ENCODE peak calls at places on chromosomes 7 and 10, in five cellular contexts. W is HepG2, K is H1, O is NT2/D1, H is GM12878. B is an unnamed sample.

GRCh38 chr7:77935652-77936348 is 137.2 kb downstream of the PHTF2 start:
- DNase-seq in W (no peak), K (no peak), O (no peak), H (no peak), B (no peak)

GRCh38 chr10:61286695-61287094 is 166.5 kb downstream of the TMEM26 start:
- DNase-seq in W (no peak), K (no peak), O (no peak), H (peak; percentile 85), B (no peak)

GRCh38 chr10:89207181-89207800 is at the start of gene CH25H:
- DNase-seq in W (no peak), K (no peak), O (no peak), H (no peak), B (peak; percentile 59)

GRCh38 chr7:92461027-92462003 is 14.0 kb downstream of the GATAD1 start:
- DNase-seq in W (peak; percentile 29), K (no peak), O (no peak), H (no peak), B (peak; percentile 69)

GRCh38 chr7:128701062-128701785 is 29.1 kb downstream of the GARIN1A start:
- DNase-seq in W (no peak), K (no peak), O (no peak), H (no peak), B (no peak)

GRCh38 chr10:74156919-74157289 is 5.9 kb downstream of the ADK start:
- DNase-seq in W (no peak), K (no peak), O (no peak), H (no peak), B (no peak)

GRCh38 chr7:92835851-92836488 is 403 bp downstream of the CDK6 start:
- DNase-seq in W (peak; percentile 7), K (peak; percentile 50), O (no peak), H (no peak), B (peak; percentile 10)

GRCh38 chr7:29202651-29203069 is 8.1 kb downstream of the CHN2 start:
- DNase-seq in W (no peak), K (no peak), O (no peak), H (no peak), B (no peak)

GRCh38 chr7:159031135-159031701 is 113.4 kb downstream of the VIPR2 start:
- DNase-seq in W (no peak), K (peak; percentile 65), O (no peak), H (no peak), B (no peak)

GRCh38 chr7:35905555-35905954 is 104.7 kb downstream of the SEPTIN7 start:
- DNase-seq in W (no peak), K (no peak), O (no peak), H (no peak), B (no peak)

GRCh38 chr7:1288996-1289551 is 56.4 kb downstream of the UNCX start:
- DNase-seq in W (no peak), K (no peak), O (no peak), H (no peak), B (no peak)

GRCh38 chr10:67923551-67923950 is 39.1 kb downstream of the SIRT1 start:
- DNase-seq in W (no peak), K (no peak), O (no peak), H (no peak), B (no peak)

GRCh38 chr10:67926956-67927355 is 42.5 kb downstream of the SIRT1 start:
- DNase-seq in W (no peak), K (no peak), O (no peak), H (no peak), B (no peak)

GRCh38 chr10:67921065-67921464 is 36.6 kb downstream of the SIRT1 start:
- DNase-seq in W (no peak), K (no peak), O (no peak), H (no peak), B (no peak)

GRCh38 chr10:67924136-67924535 is 39.7 kb downstream of the SIRT1 start:
- DNase-seq in W (no peak), K (no peak), O (no peak), H (no peak), B (no peak)

DNA sequence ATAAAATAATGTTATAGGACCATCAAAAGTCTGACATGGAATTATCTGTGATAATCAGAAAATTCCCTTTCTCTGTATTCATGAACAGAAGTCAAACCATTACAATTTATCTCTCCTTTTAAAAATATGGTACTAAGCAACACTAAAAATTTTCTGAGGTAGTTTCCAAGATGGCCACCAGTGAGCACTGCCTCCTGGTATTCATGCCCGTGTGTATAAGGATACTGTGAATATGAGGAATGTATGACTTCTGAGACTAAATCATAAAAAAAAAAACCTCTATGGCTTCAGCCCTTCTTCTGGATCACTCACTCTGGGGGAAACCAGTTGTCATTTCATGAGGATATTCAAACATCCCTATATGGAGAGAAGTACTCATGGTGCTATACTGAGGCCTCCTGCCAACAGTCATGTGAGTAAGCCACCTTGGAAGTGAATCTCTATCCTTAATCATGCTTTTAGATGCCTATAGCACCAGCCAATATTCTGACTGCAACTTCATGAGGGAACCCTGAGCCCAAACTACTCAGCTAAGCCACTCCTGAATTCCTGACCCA is 41.1 kb downstream of the SIRT1 start:
- DNase-seq in W (no peak), K (no peak), O (no peak), H (no peak), B (no peak)
- TF ChIP-seq SUZ12 in W (no peak), K (no peak), O (no peak), H (no peak), B (no peak)

GRCh38 chr10:35127289-35127891 is 744 bp downstream of the CREM start:
- DNase-seq in W (peak; percentile 7), K (peak; percentile 69), O (peak; percentile 2), H (no peak), B (peak; percentile 8)

GRCh38 chr10:35129185-35129674 is 2.6 kb downstream of the CREM start:
- DNase-seq in W (no peak), K (no peak), O (no peak), H (no peak), B (no peak)

GRCh38 chr10:35126530-35127288 is at the start of gene CREM:
- DNase-seq in W (peak; percentile 91), K (peak; percentile 99), O (peak; percentile 91), H (peak; percentile 79), B (peak; percentile 90)

GRCh38 chr10:35126062-35126529 is 550 bp upstream of the CREM start:
- DNase-seq in W (no peak), K (no peak), O (no peak), H (no peak), B (no peak)

DNA sequence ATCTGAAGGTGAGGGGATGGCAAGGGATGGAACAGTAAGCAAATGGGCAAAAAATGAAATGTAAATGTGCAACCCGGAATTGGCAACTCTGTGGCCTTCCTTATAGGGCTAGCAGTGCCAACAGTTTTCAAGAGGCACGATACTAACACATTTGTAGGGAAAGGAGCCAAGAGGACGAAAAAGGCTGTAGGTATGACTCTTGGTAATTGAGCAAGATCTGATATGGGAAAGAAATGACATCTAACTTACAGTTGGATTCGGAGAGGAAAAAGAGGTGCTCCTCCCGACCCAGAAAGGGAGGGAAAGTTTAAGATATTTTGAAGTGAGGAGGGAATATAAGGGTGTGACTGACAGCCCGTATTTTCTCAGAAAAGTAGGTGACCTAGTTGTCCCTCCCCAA is 2.1 kb upstream of the CREM start:
- DNase-seq in W (no peak), K (no peak), O (no peak), H (no peak), B (no peak)
- TF ChIP-seq SUZ12 in W (no peak), K (no peak), O (no peak), H (no peak), B (no peak)

GRCh38 chr10:62379394-62379793 is 5.2 kb downstream of the ZNF365 start:
- DNase-seq in W (no peak), K (no peak), O (no peak), H (no peak), B (no peak)
- TF ChIP-seq SUZ12 in W (no peak), K (no peak), O (no peak), H (no peak), B (no peak)

DNA sequence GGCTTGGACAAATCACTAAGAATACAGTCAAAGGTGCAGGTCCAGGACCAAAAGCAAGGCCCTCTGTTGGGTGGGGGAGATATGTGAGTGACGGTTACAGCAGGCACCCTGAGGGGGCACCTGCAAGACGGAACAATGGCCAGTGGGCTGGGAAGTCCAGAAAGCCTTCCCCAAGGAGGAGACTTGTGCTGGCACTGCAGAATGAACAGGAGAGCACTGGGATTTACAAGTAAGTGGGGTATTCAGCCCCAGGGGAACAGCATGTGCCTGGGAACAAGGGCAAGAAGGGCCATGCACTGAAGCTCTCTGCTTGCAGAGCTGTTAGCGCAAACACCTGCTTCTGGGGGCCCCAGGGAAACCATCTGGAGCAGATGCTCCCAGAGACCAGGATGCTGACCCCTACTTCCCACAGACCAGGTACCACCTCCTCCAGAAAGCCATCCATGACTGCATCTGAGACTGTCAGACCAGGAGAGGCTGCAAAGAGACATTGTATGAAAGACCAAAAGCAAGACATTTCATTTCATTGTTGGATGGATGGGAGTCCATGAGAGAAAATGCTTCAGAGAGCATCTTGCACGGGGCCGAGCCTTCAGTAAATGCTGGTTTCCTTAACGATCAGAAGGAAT is 24.6 kb upstream of the ZMIZ1 start:
- DNase-seq in W (no peak), K (no peak), O (no peak), H (no peak), B (no peak)
- TF ChIP-seq SUZ12 in W (no peak), K (no peak), O (no peak), H (no peak), B (no peak)

GRCh38 chr7:2760098-2760889 is 72.3 kb downstream of the AMZ1 start:
- DNase-seq in W (peak; percentile 46), K (no peak), O (peak; percentile 76), H (no peak), B (peak; percentile 60)

GRCh38 chr7:2757361-2757903 is 69.4 kb downstream of the AMZ1 start:
- DNase-seq in W (no peak), K (peak; percentile 30), O (no peak), H (no peak), B (no peak)

GRCh38 chr7:2759736-2760097 is 71.7 kb downstream of the AMZ1 start:
- DNase-seq in W (no peak), K (no peak), O (no peak), H (no peak), B (no peak)

GRCh38 chr7:2758673-2759603 is 70.9 kb downstream of the AMZ1 start:
- DNase-seq in W (no peak), K (peak; percentile 39), O (no peak), H (peak; percentile 35), B (no peak)

DNA sequence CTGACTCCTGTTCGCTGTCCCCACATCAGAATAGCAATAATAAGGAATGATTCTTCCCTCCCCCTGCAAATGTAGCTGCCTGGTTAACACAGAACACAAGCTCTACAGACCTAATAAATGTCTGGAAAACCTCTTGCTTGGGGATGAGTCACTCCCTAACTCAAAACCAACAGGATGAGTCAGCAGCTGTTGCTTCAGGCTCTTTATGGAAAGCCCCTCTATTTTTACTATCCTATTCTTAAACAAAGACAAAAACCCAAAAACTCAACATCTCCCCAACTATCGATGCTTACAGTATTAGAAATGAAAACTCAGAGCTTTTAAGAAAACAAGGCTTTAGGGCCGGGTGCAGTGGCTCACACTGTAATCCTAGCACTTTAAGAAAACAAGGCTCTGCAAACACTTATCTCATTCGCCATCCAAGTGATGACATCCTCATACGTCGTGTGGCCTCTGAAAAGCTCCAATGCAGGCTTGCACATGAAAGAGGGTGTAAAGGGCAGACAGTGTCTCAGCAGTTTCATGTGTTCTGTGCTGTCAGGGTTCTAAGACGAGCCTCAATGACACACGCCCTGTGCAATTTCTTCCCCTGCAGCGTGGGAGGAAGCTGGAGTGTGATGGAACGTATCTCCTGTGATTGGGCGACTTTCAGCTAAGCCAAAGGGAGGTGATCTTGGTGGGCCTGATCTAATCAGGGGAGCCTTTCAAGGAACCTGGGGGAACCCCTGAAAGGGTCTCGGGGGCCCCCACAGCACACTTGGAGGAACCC is 70.1 kb downstream of the AMZ1 start:
- DNase-seq in W (peak; percentile 90), K (no peak), O (peak; percentile 55), H (peak; percentile 78), B (peak; percentile 55)
- TF ChIP-seq SUZ12 in W (no peak), K (no peak), O (no peak), H (no peak), B (no peak)

GRCh38 chr7:102978280-102978679 is 65.5 kb downstream of the LRRC17 start:
- DNase-seq in W (no peak), K (no peak), O (no peak), H (no peak), B (no peak)
- TF ChIP-seq SUZ12 in W (no peak), K (no peak), O (no peak), H (no peak), B (no peak)